ENCODE peak calls at places on chromosomes 1 and 21, in six cellular contexts. U is NCI-H1092; S is GM03348; R is WERI-Rb-1; I is CD8-positive, alpha-beta T cell; L is left kidney. N is an unnamed sample.

GRCh38 chr1:223622132-223622842 is 43.2 kb downstream of the CAPN8 start:
- DNase-seq in I (no peak), R (no peak), U (no peak), L (peak; percentile 92), S (no peak), N (no peak)

GRCh38 chr1:91725961-91726704 is 159.8 kb downstream of the TGFBR3 start:
- DNase-seq in U (no peak), R (no peak), S (peak; percentile 82), L (peak; percentile 27), I (no peak), N (no peak)

GRCh38 chr21:25368531-25368930 is 238.8 kb downstream of the MRPL39 start:
- DNase-seq in I (no peak), R (no peak), U (no peak), S (no peak), L (no peak), N (no peak)

GRCh38 chr1:156760092-156760795 is 7.1 kb upstream of the PRCC start:
- DNase-seq in L (no peak), S (no peak), U (no peak), I (no peak), R (peak; percentile 97), N (no peak)

GRCh38 chr1:93537924-93538323 is 90.0 kb downstream of the FNBP1L start:
- DNase-seq in S (no peak), L (no peak), R (no peak), U (no peak), I (no peak), N (no peak)

GRCh38 chr1:244065063-244065788 is 14.1 kb downstream of the ZBTB18 start:
- DNase-seq in I (no peak), L (peak; percentile 59), R (peak; percentile 46), S (no peak), U (no peak), N (no peak)

GRCh38 chr1:182869241-182869666 is 30.1 kb downstream of the DHX9 start:
- DNase-seq in L (no peak), S (no peak), R (no peak), I (no peak), U (no peak), N (no peak)

GRCh38 chr1:93905051-93905450 is 4.2 kb downstream of the GCLM start:
- DNase-seq in S (no peak), I (no peak), U (no peak), R (no peak), L (no peak), N (no peak)

GRCh38 chr1:162690672-162691434 is 58.6 kb downstream of the DDR2 start:
- DNase-seq in L (no peak), U (no peak), I (no peak), R (no peak), S (peak; percentile 81), N (peak; percentile 27)

GRCh38 chr21:42527127-42527488 is 13.5 kb downstream of the SLC37A1 start:
- DNase-seq in R (no peak), U (no peak), I (no peak), S (no peak), L (no peak), N (no peak)

GRCh38 chr1:85494074-85494956 is 29.4 kb upstream of the DDAH1 start:
- DNase-seq in I (no peak), U (no peak), S (no peak), L (peak; percentile 53), R (peak; percentile 10), N (no peak)

GRCh38 chr1:181551249-181551648 is 67.9 kb downstream of the CACNA1E start:
- DNase-seq in U (no peak), R (no peak), I (no peak), L (peak; percentile 53), S (no peak), N (peak; percentile 28)

GRCh38 chr1:108057536-108057935 is 92.6 kb upstream of the VAV3 start:
- DNase-seq in L (peak; percentile 69), S (no peak), R (peak; percentile 31), U (no peak), I (no peak), N (peak; percentile 42)

GRCh38 chr1:25562101-25562927 is 18.9 kb downstream of the LDLRAP1 start:
- DNase-seq in L (no peak), S (no peak), U (no peak), I (peak; percentile 87), R (no peak), N (no peak)

GRCh38 chr1:39328722-39329121 is 124.2 kb downstream of the MACF1 start:
- DNase-seq in L (no peak), U (no peak), R (no peak), S (no peak), I (no peak), N (no peak)

GRCh38 chr1:103529746-103530145 is 4.2 kb downstream of the RNPC3 start:
- DNase-seq in S (no peak), U (no peak), I (no peak), R (no peak), L (no peak), N (peak; percentile 4)

GRCh38 chr1:47784294-47784650 is 212.9 kb downstream of the TRABD2B start:
- DNase-seq in L (no peak), S (no peak), I (no peak), R (no peak), U (no peak), N (no peak)

GRCh38 chr1:201376464-201377374 is 761 bp downstream of the TNNT2 start:
- DNase-seq in S (peak; percentile 66), L (peak; percentile 95), R (peak; percentile 78), U (no peak), I (no peak), N (peak; percentile 91)

GRCh38 chr1:20262810-20263534 is 27.7 kb upstream of the VWA5B1 start:
- DNase-seq in S (no peak), U (no peak), R (no peak), I (no peak), L (no peak), N (no peak)

GRCh38 chr1:155011004-155011416 is 8.4 kb downstream of the ZBTB7B start:
- DNase-seq in L (no peak), I (no peak), S (no peak), R (peak; percentile 99), U (no peak), N (no peak)

GRCh38 chr1:229844675-229845074 is 218.6 kb downstream of the URB2 start:
- DNase-seq in L (peak; percentile 32), U (no peak), R (no peak), I (no peak), S (no peak), N (no peak)

GRCh38 chr21:42523211-42523610 is 9.6 kb downstream of the SLC37A1 start:
- DNase-seq in L (no peak), U (no peak), I (no peak), R (no peak), S (no peak), N (no peak)

GRCh38 chr21:33374080-33374873 is 28.9 kb upstream of the IFNGR2 start:
- DNase-seq in U (peak; percentile 13), S (peak; percentile 54), L (peak; percentile 41), I (no peak), R (peak; percentile 55), N (peak; percentile 45)

GRCh38 chr21:32520885-32521735 is 64.2 kb downstream of the TCP10L start:
- DNase-seq in L (peak; percentile 42), S (peak; percentile 85), U (no peak), R (no peak), I (no peak), N (no peak)

GRCh38 chr1:154607084-154607747 is 770 bp downstream of the ADAR start:
- DNase-seq in U (no peak), I (peak; percentile 11), S (peak; percentile 27), L (no peak), R (peak; percentile 66), N (no peak)

GRCh38 chr1:43446881-43447835 is 6.6 kb downstream of the HYI start:
- DNase-seq in I (no peak), S (no peak), L (no peak), R (no peak), U (no peak), N (no peak)

GRCh38 chr1:227372662-227373061 is 54.4 kb upstream of the CDC42BPA start:
- DNase-seq in U (peak; percentile 5), L (no peak), I (no peak), S (peak; percentile 27), R (no peak), N (no peak)

GRCh38 chr21:41112740-41113692 is 54.9 kb upstream of the BACE2 start:
- DNase-seq in L (peak; percentile 81), U (no peak), S (peak; percentile 79), I (no peak), R (no peak), N (no peak)